ENCODE peak calls at places on chromosomes 3 and 15, in ten cellular contexts. I, Z, J, P, A, C, V, U, G and Q are unnamed samples.

GRCh38 chr3:56776551-56776950 is 25.2 kb downstream of the ARHGEF3 start:
- DNase-seq in I (no peak), Z (no peak), J (no peak), P (no peak), A (no peak), C (no peak), V (no peak), U (no peak), G (no peak), Q (no peak)

GRCh38 chr3:111667621-111668239 is 72.6 kb upstream of the ZBED2 start:
- DNase-seq in I (peak), Z (no peak), J (peak), P (peak), A (no peak), C (no peak), V (no peak), U (peak), G (peak), Q (no peak)

GRCh38 chr3:141122455-141123030 is 71.4 kb downstream of the SPSB4 start:
- DNase-seq in I (no peak), Z (no peak), J (no peak), P (no peak), A (no peak), C (peak), V (no peak), U (no peak), G (no peak), Q (no peak)

GRCh38 chr3:40623567-40623966 is 98.8 kb downstream of the ZNF621 start:
- DNase-seq in I (no peak), Z (no peak), J (peak), P (peak), A (no peak), C (no peak), V (no peak), U (peak), G (no peak), Q (peak)

GRCh38 chr3:117126460-117126859 is 416.9 kb downstream of the TUSC7 start:
- DNase-seq in I (no peak), Z (no peak), J (no peak), P (no peak), A (no peak), C (no peak), V (no peak), U (no peak), G (no peak), Q (no peak)

GRCh38 chr15:50184863-50185504 is 3.0 kb downstream of the SLC27A2 start:
- DNase-seq in I (no peak), Z (no peak), J (no peak), P (no peak), A (no peak), C (no peak), V (no peak), U (no peak), G (no peak), Q (no peak)

GRCh38 chr15:67809441-67809840 is 15.9 kb upstream of the SKOR1 start:
- DNase-seq in I (no peak), Z (no peak), J (no peak), P (no peak), A (no peak), C (peak), V (no peak), U (no peak), G (no peak), Q (no peak)

GRCh38 chr15:22980189-22981136 is at the start of gene CYFIP1:
- DNase-seq in I (peak), Z (peak), J (peak), P (peak), A (peak), C (peak), V (peak), U (peak), G (peak), Q (peak)

GRCh38 chr15:73321496-73322344 is 47.0 kb downstream of the HCN4 start:
- DNase-seq in I (no peak), Z (no peak), J (no peak), P (no peak), A (no peak), C (no peak), V (peak), U (no peak), G (no peak), Q (no peak)

GRCh38 chr3:167814441-167814951 is 79.0 kb downstream of the SERPINI1 start:
- DNase-seq in I (peak), Z (no peak), J (peak), P (no peak), A (no peak), C (no peak), V (no peak), U (peak), G (no peak), Q (no peak)

GRCh38 chr15:52481915-52482314 is 46.8 kb downstream of the MYO5A start:
- DNase-seq in I (peak), Z (peak), J (peak), P (peak), A (no peak), C (no peak), V (no peak), U (peak), G (no peak), Q (no peak)

GRCh38 chr3:76570436-76571057 is 469.4 kb upstream of the ROBO2 start:
- DNase-seq in I (peak), Z (no peak), J (peak), P (peak), A (no peak), C (no peak), V (no peak), U (peak), G (no peak), Q (no peak)

GRCh38 chr3:129039271-129040038 is 21.1 kb upstream of the GP9 start:
- DNase-seq in I (no peak), Z (no peak), J (no peak), P (no peak), A (no peak), C (no peak), V (no peak), U (no peak), G (no peak), Q (no peak)

GRCh38 chr3:107675233-107675900 is 152.6 kb downstream of the BBX start:
- DNase-seq in I (no peak), Z (no peak), J (no peak), P (no peak), A (no peak), C (no peak), V (no peak), U (no peak), G (no peak), Q (no peak)

GRCh38 chr15:69668049-69668705 is 215.6 kb downstream of the RPLP1 start:
- DNase-seq in I (no peak), Z (no peak), J (no peak), P (no peak), A (no peak), C (no peak), V (no peak), U (peak), G (no peak), Q (no peak)

GRCh38 chr15:72110355-72110754 is 7.6 kb downstream of the MYO9A start:
- DNase-seq in I (peak), Z (no peak), J (no peak), P (no peak), A (peak), C (no peak), V (no peak), U (no peak), G (no peak), Q (no peak)

GRCh38 chr3:165259518-165260193 is 63.5 kb upstream of the SLITRK3 start:
- DNase-seq in I (no peak), Z (no peak), J (peak), P (peak), A (no peak), C (no peak), V (no peak), U (peak), G (no peak), Q (no peak)

GRCh38 chr3:37704129-37704528 is 157.6 kb upstream of the CTDSPL start:
- DNase-seq in I (no peak), Z (no peak), J (no peak), P (no peak), A (no peak), C (no peak), V (no peak), U (no peak), G (no peak), Q (no peak)

GRCh38 chr3:161343986-161344385 is 27.3 kb downstream of the SPTSSB start:
- DNase-seq in I (no peak), Z (no peak), J (no peak), P (no peak), A (no peak), C (no peak), V (no peak), U (peak), G (no peak), Q (no peak)

GRCh38 chr3:113148307-113148703 is 63.1 kb upstream of the BOC start:
- DNase-seq in I (no peak), Z (no peak), J (no peak), P (no peak), A (no peak), C (peak), V (no peak), U (no peak), G (no peak), Q (no peak)

GRCh38 chr3:123194552-123194951 is 7.2 kb upstream of the SEC22A start:
- DNase-seq in I (peak), Z (no peak), J (peak), P (peak), A (peak), C (no peak), V (no peak), U (peak), G (no peak), Q (no peak)

GRCh38 chr15:68634122-68634482 is 55.3 kb downstream of the CORO2B start:
- DNase-seq in I (no peak), Z (no peak), J (no peak), P (no peak), A (no peak), C (no peak), V (no peak), U (no peak), G (no peak), Q (no peak)

GRCh38 chr15:96347181-96348111 is 16.9 kb downstream of the NR2F2 start:
- DNase-seq in I (no peak), Z (no peak), J (peak), P (peak), A (no peak), C (peak), V (peak), U (peak), G (no peak), Q (no peak)

GRCh38 chr3:180278583-180279188 is 241.9 kb upstream of the PEX5L start:
- DNase-seq in I (no peak), Z (no peak), J (no peak), P (no peak), A (no peak), C (no peak), V (no peak), U (no peak), G (no peak), Q (no peak)

GRCh38 chr3:50259432-50260026 is 9.4 kb upstream of the SEMA3B start:
- DNase-seq in I (no peak), Z (no peak), J (no peak), P (no peak), A (no peak), C (no peak), V (no peak), U (no peak), G (no peak), Q (no peak)

GRCh38 chr3:50258979-50259378 is 10.0 kb upstream of the SEMA3B start:
- DNase-seq in I (no peak), Z (no peak), J (no peak), P (no peak), A (no peak), C (no peak), V (no peak), U (no peak), G (no peak), Q (no peak)

GRCh38 chr3:50255251-50255615 is 13.7 kb upstream of the SEMA3B start:
- DNase-seq in I (no peak), Z (no peak), J (no peak), P (no peak), A (no peak), C (no peak), V (no peak), U (no peak), G (no peak), Q (no peak)

GRCh38 chr3:50257990-50258389 is 11.0 kb upstream of the SEMA3B start:
- DNase-seq in I (no peak), Z (no peak), J (no peak), P (no peak), A (no peak), C (no peak), V (no peak), U (no peak), G (no peak), Q (no peak)

DNA sequence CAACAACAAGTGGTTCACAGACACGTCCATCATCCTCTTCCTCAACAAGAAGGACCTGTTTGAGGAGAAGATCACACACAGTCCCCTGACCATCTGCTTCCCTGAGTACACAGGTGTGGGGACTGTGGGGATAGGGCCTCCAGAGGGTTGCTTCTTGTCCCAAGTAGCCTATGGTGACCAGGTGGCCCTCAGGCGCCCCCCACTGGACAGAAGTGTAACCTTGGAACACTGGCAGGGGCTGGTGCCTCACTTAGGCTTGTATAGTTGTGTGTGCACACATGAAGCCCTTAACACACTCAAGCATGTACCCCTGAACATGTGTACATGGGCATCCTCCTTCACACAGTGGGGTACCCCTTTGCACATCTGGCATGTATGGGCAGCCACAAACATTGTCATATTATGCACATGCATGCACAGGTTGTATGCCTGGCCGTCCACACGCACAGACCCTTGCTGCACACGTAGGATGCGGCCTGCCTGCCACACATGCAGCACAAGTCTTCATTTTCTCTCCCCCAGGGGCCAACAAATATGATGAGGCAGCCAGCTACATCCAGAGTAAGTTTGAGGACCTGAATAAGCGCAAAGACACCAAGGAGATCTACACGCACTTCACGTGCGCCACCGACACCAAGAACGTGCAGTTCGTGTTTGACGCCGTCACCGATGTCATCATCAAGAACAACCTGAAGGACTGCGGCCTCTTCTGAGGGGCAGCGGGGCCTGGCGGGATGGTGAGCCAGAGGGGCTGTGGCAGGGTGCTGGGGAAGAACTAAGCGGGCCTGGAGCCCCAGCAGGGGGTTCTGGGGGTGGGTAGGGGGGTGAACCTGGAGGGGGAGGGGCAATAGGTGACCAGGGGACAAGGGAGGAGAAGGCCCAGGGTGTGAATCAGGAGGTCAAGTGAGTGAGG is 11.7 kb upstream of the SEMA3B start:
- DNase-seq in I (no peak), Z (no peak), J (peak), P (peak), A (no peak), C (no peak), V (no peak), U (peak), G (no peak), Q (no peak)
- TF ChIP-seq CTCF in I (peak), Z (peak), J (peak), P (peak), A (peak), C (peak), V (peak), U (peak), G (peak), Q (no peak)

GRCh38 chr15:51380999-51381806 is 39.7 kb downstream of the GLDN start:
- DNase-seq in I (peak), Z (peak), J (peak), P (peak), A (peak), C (no peak), V (peak), U (peak), G (peak), Q (no peak)

GRCh38 chr15:51379390-51379789 is 37.9 kb downstream of the GLDN start:
- DNase-seq in I (no peak), Z (no peak), J (no peak), P (no peak), A (no peak), C (no peak), V (no peak), U (no peak), G (no peak), Q (no peak)

GRCh38 chr15:51386029-51386428 is 44.6 kb downstream of the GLDN start:
- DNase-seq in I (no peak), Z (no peak), J (no peak), P (no peak), A (no peak), C (no peak), V (no peak), U (no peak), G (no peak), Q (no peak)

GRCh38 chr15:51386486-51386885 is 45.0 kb downstream of the GLDN start:
- DNase-seq in I (no peak), Z (no peak), J (no peak), P (no peak), A (no peak), C (no peak), V (no peak), U (no peak), G (no peak), Q (no peak)

DNA sequence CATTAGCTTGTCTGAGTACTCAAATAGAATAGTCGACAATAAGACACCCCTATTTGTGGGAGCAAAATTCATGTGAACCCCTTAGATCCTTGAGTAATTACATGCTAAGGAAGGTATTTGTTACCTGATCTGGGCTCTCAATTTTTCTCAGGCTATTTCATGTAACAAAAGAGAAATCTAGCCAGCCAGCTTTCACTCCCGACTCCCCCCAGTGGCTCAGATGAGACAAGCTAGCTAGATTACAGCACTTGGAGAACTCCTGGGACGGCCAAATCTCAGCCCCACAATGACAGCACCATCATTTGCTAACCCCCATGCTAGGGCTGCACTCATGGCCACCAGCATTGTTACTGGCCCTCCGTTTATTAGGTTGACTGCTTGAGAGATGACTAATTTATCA is 41.3 kb downstream of the GLDN start:
- DNase-seq in I (peak), Z (peak), J (peak), P (peak), A (peak), C (no peak), V (no peak), U (peak), G (no peak), Q (no peak)
- TF ChIP-seq CTCF in I (peak), Z (peak), J (peak), P (peak), A (peak), C (peak), V (peak), U (peak), G (peak), Q (no peak)

GRCh38 chr15:86213420-86213819 is 133.7 kb downstream of the AGBL1 start:
- DNase-seq in I (no peak), Z (no peak), J (no peak), P (no peak), A (no peak), C (no peak), V (no peak), U (no peak), G (no peak), Q (no peak)
- TF ChIP-seq CTCF in I (no peak), Z (no peak), J (no peak), P (no peak), A (no peak), C (no peak), V (no peak), U (no peak), G (no peak), Q (no peak)

GRCh38 chr15:91265431-91265940 is 165.4 kb downstream of the SV2B start:
- DNase-seq in I (no peak), Z (no peak), J (no peak), P (no peak), A (no peak), C (no peak), V (no peak), U (no peak), G (no peak), Q (no peak)

GRCh38 chr15:91264651-91265351 is 164.7 kb downstream of the SV2B start:
- DNase-seq in I (no peak), Z (no peak), J (no peak), P (no peak), A (no peak), C (no peak), V (no peak), U (no peak), G (no peak), Q (no peak)

GRCh38 chr15:91271565-91272153 is 171.6 kb downstream of the SV2B start:
- DNase-seq in I (peak), Z (peak), J (peak), P (peak), A (peak), C (no peak), V (no peak), U (peak), G (no peak), Q (no peak)

GRCh38 chr15:91270747-91271146 is 170.7 kb downstream of the SV2B start:
- DNase-seq in I (no peak), Z (no peak), J (no peak), P (no peak), A (no peak), C (no peak), V (no peak), U (no peak), G (no peak), Q (no peak)

DNA sequence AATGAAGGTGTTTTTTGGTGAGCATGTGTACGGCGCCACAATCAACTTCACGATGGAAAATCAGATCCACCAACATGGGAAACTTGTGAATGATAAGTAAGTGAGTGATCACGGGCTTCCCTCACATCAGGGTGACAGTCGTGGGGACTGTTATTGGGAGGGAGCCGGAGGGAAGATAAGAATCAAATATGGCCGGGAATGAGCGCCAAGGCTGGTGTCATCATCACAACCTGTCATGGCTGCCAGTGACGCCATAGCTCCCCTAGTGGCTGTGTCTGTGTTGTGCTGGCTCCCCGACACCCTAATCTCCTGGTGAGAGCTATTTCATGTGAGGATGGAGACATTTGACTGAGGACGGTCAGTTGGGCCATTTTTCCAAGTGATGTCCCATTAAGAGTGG is 168.5 kb downstream of the SV2B start:
- DNase-seq in I (no peak), Z (no peak), J (no peak), P (no peak), A (peak), C (no peak), V (no peak), U (no peak), G (no peak), Q (no peak)
- TF ChIP-seq CTCF in I (peak), Z (peak), J (peak), P (peak), A (peak), C (no peak), V (no peak), U (peak), G (no peak), Q (no peak)

GRCh38 chr3:30263921-30264313 is 342.5 kb upstream of the TGFBR2 start:
- DNase-seq in I (no peak), Z (no peak), J (no peak), P (no peak), A (no peak), C (no peak), V (no peak), U (no peak), G (no peak), Q (no peak)
- TF ChIP-seq CTCF in I (no peak), Z (no peak), J (no peak), P (no peak), A (no peak), C (no peak), V (no peak), U (no peak), G (no peak), Q (no peak)

GRCh38 chr15:26070095-26070532 is 207.0 kb upstream of the ATP10A start:
- DNase-seq in I (no peak), Z (no peak), J (no peak), P (no peak), A (no peak), C (no peak), V (no peak), U (no peak), G (no peak), Q (no peak)

GRCh38 chr15:26075770-26076169 is 212.6 kb upstream of the ATP10A start:
- DNase-seq in I (no peak), Z (no peak), J (no peak), P (no peak), A (no peak), C (no peak), V (no peak), U (no peak), G (no peak), Q (no peak)

GRCh38 chr15:26069204-26069603 is 206.1 kb upstream of the ATP10A start:
- DNase-seq in I (no peak), Z (no peak), J (no peak), P (no peak), A (no peak), C (no peak), V (no peak), U (no peak), G (no peak), Q (no peak)

GRCh38 chr15:26073430-26074333 is 210.6 kb upstream of the ATP10A start:
- DNase-seq in I (no peak), Z (no peak), J (no peak), P (no peak), A (no peak), C (no peak), V (no peak), U (no peak), G (no peak), Q (no peak)
- TF ChIP-seq CTCF in I (no peak), Z (no peak), J (no peak), P (no peak), A (no peak), C (no peak), V (no peak), U (no peak), G (no peak), Q (no peak)